ENCODE peak calls at places on chromosomes 3 and 15, in eight cellular contexts. One of them, this sample, is unnamed.

GRCh38 chr15:63896336-63897115 is 62.8 kb upstream of the HERC1 start:
- DNase-seq in gastrocnemius medialis: peak; percentile 79
- DNase-seq in naive thymus-derived CD4-positive, alpha-beta T cell: peak; percentile 71
- DNase-seq in AG10803: peak; percentile 69
- DNase-seq in fibroblast of mammary gland: peak; percentile 73
- DNase-seq in T1000: no peak
- DNase-seq in D341Med: no peak
- DNase-seq in NCI-H1417: no peak
- DNase-seq in this sample: no peak

GRCh38 chr3:194801378-194802124 is 115.9 kb downstream of the FAM43A start:
- DNase-seq in gastrocnemius medialis: no peak
- DNase-seq in naive thymus-derived CD4-positive, alpha-beta T cell: no peak
- DNase-seq in AG10803: no peak
- DNase-seq in fibroblast of mammary gland: no peak
- DNase-seq in T1000: no peak
- DNase-seq in D341Med: no peak
- DNase-seq in NCI-H1417: no peak
- DNase-seq in this sample: no peak

GRCh38 chr3:133464573-133464972 is 64.7 kb downstream of the BFSP2 start:
- DNase-seq in gastrocnemius medialis: no peak
- DNase-seq in naive thymus-derived CD4-positive, alpha-beta T cell: no peak
- DNase-seq in AG10803: peak; percentile 61
- DNase-seq in fibroblast of mammary gland: peak; percentile 44
- DNase-seq in T1000: no peak
- DNase-seq in D341Med: no peak
- DNase-seq in NCI-H1417: peak; percentile 30
- DNase-seq in this sample: no peak

GRCh38 chr15:90860942-90861675 is 7.3 kb upstream of the FURIN start:
- DNase-seq in gastrocnemius medialis: no peak
- DNase-seq in naive thymus-derived CD4-positive, alpha-beta T cell: no peak
- DNase-seq in AG10803: no peak
- DNase-seq in fibroblast of mammary gland: no peak
- DNase-seq in T1000: no peak
- DNase-seq in D341Med: no peak
- DNase-seq in NCI-H1417: peak; percentile 69
- DNase-seq in this sample: peak; percentile 83

GRCh38 chr15:90336705-90337141 is 15.4 kb upstream of the ZNF774 start:
- DNase-seq in gastrocnemius medialis: peak; percentile 23
- DNase-seq in naive thymus-derived CD4-positive, alpha-beta T cell: no peak
- DNase-seq in AG10803: peak; percentile 46
- DNase-seq in fibroblast of mammary gland: peak; percentile 53
- DNase-seq in T1000: peak; percentile 40
- DNase-seq in D341Med: no peak
- DNase-seq in NCI-H1417: no peak
- DNase-seq in this sample: no peak

GRCh38 chr3:127485396-127486170 is 105.0 kb downstream of the TPRA1 start:
- DNase-seq in gastrocnemius medialis: no peak
- DNase-seq in naive thymus-derived CD4-positive, alpha-beta T cell: peak; percentile 12
- DNase-seq in AG10803: no peak
- DNase-seq in fibroblast of mammary gland: no peak
- DNase-seq in T1000: no peak
- DNase-seq in D341Med: peak; percentile 9
- DNase-seq in NCI-H1417: no peak
- DNase-seq in this sample: no peak

GRCh38 chr15:40296561-40297230 is 11.0 kb downstream of the PLCB2 start:
- DNase-seq in gastrocnemius medialis: no peak
- DNase-seq in naive thymus-derived CD4-positive, alpha-beta T cell: no peak
- DNase-seq in AG10803: no peak
- DNase-seq in fibroblast of mammary gland: no peak
- DNase-seq in T1000: no peak
- DNase-seq in D341Med: no peak
- DNase-seq in NCI-H1417: no peak
- DNase-seq in this sample: no peak

GRCh38 chr15:64046347-64047153 is at the start of gene DAPK2:
- DNase-seq in gastrocnemius medialis: peak; percentile 49
- DNase-seq in naive thymus-derived CD4-positive, alpha-beta T cell: peak; percentile 83
- DNase-seq in AG10803: peak; percentile 58
- DNase-seq in fibroblast of mammary gland: peak; percentile 47
- DNase-seq in T1000: peak; percentile 69
- DNase-seq in D341Med: peak; percentile 97
- DNase-seq in NCI-H1417: peak; percentile 29
- DNase-seq in this sample: no peak

This sample was measured in DMS153.